ENCODE peak calls at places on chromosome 14, in eight cellular contexts. Y is CD14-positive monocyte; D is HFF-Myc; N is endothelial cell; H is NCI-H2081; K is activated CD8-positive, alpha-beta memory T cell treated with anti-CD3 and anti-CD28 coated beads, Interleukin-2, amount 50 U/mL, for 4 hours; F is activated T-cell treated with anti-CD3 and anti-CD28 coated beads for 24 hours; R is IMR-90. G is an unnamed sample.

GRCh38 chr14:77782202-77782601 is 17.7 kb upstream of the ADCK1 start:
- DNase-seq in K (no peak), R (peak; percentile 39), N (no peak), D (no peak), Y (no peak), H (no peak), F (no peak), G (no peak)

GRCh38 chr14:89540830-89541470 is 123.9 kb upstream of the FOXN3 start:
- DNase-seq in H (no peak), R (peak; percentile 95), Y (no peak), K (no peak), F (no peak), D (peak; percentile 35), N (no peak), G (peak; percentile 92)

GRCh38 chr14:94037954-94038353 is 11.8 kb downstream of the OTUB2 start:
- DNase-seq in F (no peak), K (no peak), R (no peak), N (no peak), D (no peak), Y (no peak), H (no peak), G (no peak)

GRCh38 chr14:90545431-90545830 is 148.6 kb downstream of the CALM1 start:
- DNase-seq in D (no peak), K (no peak), N (no peak), R (no peak), Y (no peak), H (no peak), F (no peak), G (no peak)

GRCh38 chr14:87901652-87902051 is 91.3 kb downstream of the GALC start:
- DNase-seq in H (no peak), R (no peak), N (no peak), Y (no peak), F (no peak), D (no peak), K (no peak), G (no peak)

GRCh38 chr14:70641548-70642312 is at the start of gene TTC9:
- DNase-seq in R (no peak), Y (no peak), H (peak; percentile 70), N (peak; percentile 49), K (peak; percentile 25), F (no peak), D (no peak), G (no peak)

GRCh38 chr14:28612414-28612813 is 154.2 kb upstream of the FOXG1 start:
- DNase-seq in D (no peak), K (no peak), R (no peak), Y (no peak), F (no peak), N (no peak), H (no peak), G (no peak)

GRCh38 chr14:95981939-95982338 is 57.2 kb upstream of the C14orf132 start:
- DNase-seq in R (no peak), K (no peak), F (no peak), H (no peak), N (no peak), D (no peak), Y (no peak), G (no peak)

GRCh38 chr14:21852061-21852664 is 178.5 kb upstream of the OR4E1 start:
- DNase-seq in R (peak; percentile 20), F (peak; percentile 54), Y (no peak), N (peak; percentile 70), K (peak; percentile 71), D (no peak), H (no peak), G (no peak)

GRCh38 chr14:24875203-24875840 is 174.6 kb downstream of the STXBP6 start:
- DNase-seq in D (no peak), F (no peak), H (no peak), R (peak; percentile 11), K (no peak), Y (no peak), N (no peak), G (no peak)

GRCh38 chr14:99561827-99562226 is 42.2 kb downstream of the CCDC85C start:
- DNase-seq in N (no peak), H (peak; percentile 88), D (no peak), Y (no peak), K (no peak), R (no peak), F (no peak), G (no peak)

GRCh38 chr14:29868000-29868399 is 59.6 kb downstream of the PRKD1 start:
- DNase-seq in N (no peak), H (peak; percentile 29), D (no peak), Y (no peak), K (no peak), F (no peak), R (peak; percentile 56), G (peak; percentile 36)

GRCh38 chr14:22391908-22392307 is 197.1 kb downstream of the DAD1 start:
- DNase-seq in K (no peak), N (peak; percentile 59), D (peak; percentile 51), F (no peak), R (peak; percentile 65), H (no peak), Y (no peak), G (peak; percentile 59)

GRCh38 chr14:61752626-61753025 is 9.6 kb upstream of the SNAPC1 start:
- DNase-seq in D (no peak), F (no peak), R (peak; percentile 61), H (no peak), N (no peak), Y (peak; percentile 52), K (no peak), G (peak; percentile 30)

GRCh38 chr14:100422556-100423420 is 99.6 kb downstream of the SLC25A47 start:
- DNase-seq in Y (no peak), H (no peak), K (no peak), R (peak; percentile 49), D (no peak), N (no peak), F (no peak), G (peak; percentile 46)

GRCh38 chr14:33249361-33249760 is 310.7 kb downstream of the NPAS3 start:
- DNase-seq in F (no peak), R (no peak), D (no peak), K (no peak), Y (no peak), H (no peak), N (no peak), G (no peak)

GRCh38 chr14:54691525-54692260 is 124.8 kb downstream of the SAMD4A start:
- DNase-seq in R (peak; percentile 69), H (peak; percentile 62), K (peak; percentile 46), N (peak; percentile 78), F (peak; percentile 32), D (no peak), Y (no peak), G (no peak)

GRCh38 chr14:64698899-64699298 is 5.3 kb upstream of the PLEKHG3 start:
- DNase-seq in H (no peak), N (no peak), Y (peak; percentile 63), R (no peak), K (no peak), F (no peak), D (no peak), G (no peak)

GRCh38 chr14:102057480-102058114 is 29.2 kb downstream of the HSP90AA1 start:
- DNase-seq in Y (no peak), H (no peak), N (no peak), D (no peak), K (no peak), R (no peak), F (no peak), G (no peak)

GRCh38 chr14:25042362-25043299 is 7.3 kb downstream of the STXBP6 start:
- DNase-seq in H (no peak), R (peak; percentile 68), K (no peak), Y (no peak), D (no peak), N (peak; percentile 21), F (no peak), G (peak; percentile 42)

GRCh38 chr14:23486116-23486515 is 16.6 kb downstream of the NGDN start:
- DNase-seq in Y (no peak), R (no peak), D (no peak), N (no peak), H (no peak), F (no peak), K (no peak), G (no peak)